ENCODE peak calls at places on chromosomes 3 and 15, in four cellular contexts. One of them, this sample, is unnamed.

GRCh38 chr3:46095307-46095706 is 68.0 kb upstream of the XCR1 start:
- DNase-seq in GM12878: peak
- DNase-seq in HL-60: peak
- DNase-seq in K562: no peak
- DNase-seq in this sample: no peak

GRCh38 chr15:63544253-63545026 is 40.0 kb downstream of the USP3 start:
- DNase-seq in HL-60: peak
- DNase-seq in K562: no peak
- DNase-seq in GM12878: no peak
- DNase-seq in this sample: no peak

GRCh38 chr15:63370764-63371163 is 10.9 kb downstream of the CA12 start:
- DNase-seq in K562: no peak
- DNase-seq in HL-60: no peak
- DNase-seq in GM12878: no peak
- DNase-seq in this sample: no peak

GRCh38 chr3:193563429-193563828 is 8.7 kb upstream of the ATP13A4 start:
- DNase-seq in GM12878: no peak
- DNase-seq in HL-60: no peak
- DNase-seq in K562: no peak
- DNase-seq in this sample: no peak

GRCh38 chr3:55662683-55663082 is 175.6 kb upstream of the WNT5A start:
- DNase-seq in K562: no peak
- DNase-seq in GM12878: no peak
- DNase-seq in HL-60: no peak
- DNase-seq in this sample: no peak

GRCh38 chr15:43133429-43134156 is at the start of gene TMEM62:
- DNase-seq in HL-60: peak
- DNase-seq in K562: peak
- DNase-seq in GM12878: peak
- DNase-seq in this sample: peak

GRCh38 chr15:55277715-55278114 is 11.9 kb downstream of the RAB27A start:
- DNase-seq in HL-60: no peak
- DNase-seq in K562: no peak
- DNase-seq in GM12878: no peak
- DNase-seq in this sample: no peak

GRCh38 chr3:161372321-161373260 is 1.3 kb upstream of the SPTSSB start:
- DNase-seq in GM12878: no peak
- DNase-seq in HL-60: no peak
- DNase-seq in K562: no peak
- DNase-seq in this sample: peak

GRCh38 chr3:166455724-166456123 is 618.5 kb upstream of the BCHE start:
- DNase-seq in GM12878: no peak
- DNase-seq in K562: no peak
- DNase-seq in HL-60: no peak
- DNase-seq in this sample: no peak

GRCh38 chr3:194204036-194204792 is 68.3 kb downstream of the HES1 start:
- DNase-seq in K562: no peak
- DNase-seq in GM12878: no peak
- DNase-seq in HL-60: no peak
- DNase-seq in this sample: peak

GRCh38 chr15:49415638-49416037 is 7.4 kb upstream of the FGF7 start:
- DNase-seq in K562: no peak
- DNase-seq in HL-60: no peak
- DNase-seq in GM12878: no peak
- DNase-seq in this sample: no peak

GRCh38 chr3:49718419-49719213 is 868 bp downstream of the AMIGO3 start:
- DNase-seq in K562: no peak
- DNase-seq in GM12878: no peak
- DNase-seq in HL-60: no peak
- DNase-seq in this sample: no peak

GRCh38 chr3:127043041-127043641 is 60.2 kb downstream of the PLXNA1 start:
- DNase-seq in K562: no peak
- DNase-seq in GM12878: no peak
- DNase-seq in HL-60: no peak
- DNase-seq in this sample: no peak

GRCh38 chr3:129112308-129113052 is 9.1 kb downstream of the RAB43 start:
- DNase-seq in K562: no peak
- DNase-seq in GM12878: no peak
- DNase-seq in HL-60: peak
- DNase-seq in this sample: no peak

GRCh38 chr3:38834110-38834509 is 18.1 kb upstream of the SCN10A start:
- DNase-seq in HL-60: peak
- DNase-seq in K562: peak
- DNase-seq in GM12878: no peak
- DNase-seq in this sample: no peak

GRCh38 chr15:22884344-22884743 is 45.9 kb downstream of the NIPA2 start:
- DNase-seq in GM12878: no peak
- DNase-seq in K562: no peak
- DNase-seq in HL-60: no peak
- DNase-seq in this sample: no peak

GRCh38 chr3:11452988-11453847 is 181.0 kb downstream of the ATG7 start:
- DNase-seq in K562: no peak
- DNase-seq in GM12878: no peak
- DNase-seq in HL-60: no peak
- DNase-seq in this sample: no peak

GRCh38 chr3:126135056-126135397 is 45.4 kb downstream of the ALDH1L1 start:
- DNase-seq in GM12878: no peak
- DNase-seq in HL-60: no peak
- DNase-seq in K562: no peak
- DNase-seq in this sample: no peak

GRCh38 chr3:187616307-187616939 is 53.8 kb downstream of the SST start:
- DNase-seq in HL-60: peak
- DNase-seq in K562: peak
- DNase-seq in GM12878: no peak
- DNase-seq in this sample: peak

GRCh38 chr3:173008978-173009377 is 132.1 kb downstream of the SPATA16 start:
- DNase-seq in HL-60: no peak
- DNase-seq in K562: no peak
- DNase-seq in GM12878: no peak
- DNase-seq in this sample: no peak

GRCh38 chr3:187678869-187679268 is 8.7 kb upstream of the SST start:
- DNase-seq in K562: peak
- DNase-seq in HL-60: peak
- DNase-seq in GM12878: no peak
- DNase-seq in this sample: no peak

GRCh38 chr3:126816956-126817777 is 113.1 kb downstream of the CHCHD6 start:
- DNase-seq in K562: no peak
- DNase-seq in HL-60: no peak
- DNase-seq in GM12878: no peak
- DNase-seq in this sample: no peak

GRCh38 chr15:72554471-72555425 is 80.6 kb downstream of the ARIH1 start:
- DNase-seq in GM12878: no peak
- DNase-seq in K562: no peak
- DNase-seq in HL-60: no peak
- DNase-seq in this sample: no peak

GRCh38 chr3:69647710-69648109 is 91.6 kb upstream of the MITF start:
- DNase-seq in GM12878: no peak
- DNase-seq in HL-60: peak
- DNase-seq in K562: no peak
- DNase-seq in this sample: no peak

GRCh38 chr3:25035511-25035910 is 392.6 kb upstream of the RARB start:
- DNase-seq in GM12878: no peak
- DNase-seq in HL-60: no peak
- DNase-seq in K562: no peak
- DNase-seq in this sample: no peak

GRCh38 chr15:83378921-83379561 is 68.1 kb upstream of the SH3GL3 start:
- DNase-seq in GM12878: no peak
- DNase-seq in HL-60: no peak
- DNase-seq in K562: no peak
- DNase-seq in this sample: no peak

GRCh38 chr3:31224936-31225335 is 307.8 kb upstream of the STT3B start:
- DNase-seq in K562: no peak
- DNase-seq in HL-60: no peak
- DNase-seq in GM12878: no peak
- DNase-seq in this sample: no peak

GRCh38 chr3:87136066-87136596 is 91.0 kb upstream of the CHMP2B start:
- DNase-seq in HL-60: peak
- DNase-seq in K562: no peak
- DNase-seq in GM12878: no peak
- DNase-seq in this sample: no peak

GRCh38 chr3:191702121-191702520 is 241.2 kb downstream of the PYDC2 start:
- DNase-seq in HL-60: no peak
- DNase-seq in K562: no peak
- DNase-seq in GM12878: no peak
- DNase-seq in this sample: no peak
- TF ChIP-seq SPI1 in HL-60: no peak
- TF ChIP-seq SPI1 in K562: no peak
- TF ChIP-seq SPI1 in GM12878: no peak
- TF ChIP-seq SPI1 in this sample: no peak

GRCh38 chr3:160170409-160171370 is 54.5 kb upstream of the C3orf80 start:
- DNase-seq in K562: no peak
- DNase-seq in HL-60: no peak
- DNase-seq in GM12878: no peak
- DNase-seq in this sample: no peak

GRCh38 chr3:160163259-160163878 is 61.9 kb upstream of the C3orf80 start:
- DNase-seq in HL-60: no peak
- DNase-seq in K562: no peak
- DNase-seq in GM12878: no peak
- DNase-seq in this sample: no peak

GRCh38 chr3:160168290-160168689 is 56.9 kb upstream of the C3orf80 start:
- DNase-seq in K562: no peak
- DNase-seq in HL-60: no peak
- DNase-seq in GM12878: no peak
- DNase-seq in this sample: no peak

GRCh38 chr3:160174621-160175020 is 50.6 kb upstream of the C3orf80 start:
- DNase-seq in K562: no peak
- DNase-seq in HL-60: no peak
- DNase-seq in GM12878: no peak
- DNase-seq in this sample: no peak

DNA sequence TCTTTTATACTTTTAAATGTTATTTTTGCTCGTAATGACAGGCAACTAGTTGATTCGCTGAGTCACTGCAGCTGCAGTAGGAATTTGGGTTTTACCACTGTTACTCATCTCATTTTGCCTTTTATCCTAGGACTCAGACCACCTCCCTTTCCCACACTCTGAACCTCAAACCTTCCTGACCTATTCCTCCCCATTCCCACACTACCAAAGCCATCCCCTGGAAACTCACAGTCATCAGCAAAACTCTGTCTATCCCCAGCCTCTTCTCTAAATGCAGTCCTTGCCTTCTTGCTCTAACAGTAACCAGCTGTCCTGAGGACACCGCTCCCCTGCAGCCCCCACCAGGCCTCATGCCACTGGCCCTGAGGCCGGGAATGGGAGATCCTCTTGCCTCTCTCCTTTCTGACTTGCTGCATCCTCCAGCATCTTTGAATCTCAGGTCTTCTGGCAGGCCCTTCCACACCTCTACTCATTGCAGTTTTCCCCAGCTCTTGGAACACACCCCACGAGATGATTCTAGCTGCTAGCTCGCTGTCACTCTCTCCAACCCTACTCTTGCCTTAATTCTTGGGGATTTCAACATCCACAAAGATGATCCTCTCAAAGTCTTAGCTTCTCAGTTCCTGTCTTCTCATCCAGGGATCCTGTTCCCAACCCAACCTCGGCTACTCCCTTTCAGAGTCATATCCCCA is 55.9 kb upstream of the C3orf80 start:
- DNase-seq in K562: no peak
- DNase-seq in GM12878: no peak
- DNase-seq in HL-60: no peak
- DNase-seq in this sample: no peak
- TF ChIP-seq SPI1 in K562: no peak
- TF ChIP-seq SPI1 in GM12878: no peak
- TF ChIP-seq SPI1 in HL-60: no peak
- TF ChIP-seq SPI1 in this sample: no peak

DNA sequence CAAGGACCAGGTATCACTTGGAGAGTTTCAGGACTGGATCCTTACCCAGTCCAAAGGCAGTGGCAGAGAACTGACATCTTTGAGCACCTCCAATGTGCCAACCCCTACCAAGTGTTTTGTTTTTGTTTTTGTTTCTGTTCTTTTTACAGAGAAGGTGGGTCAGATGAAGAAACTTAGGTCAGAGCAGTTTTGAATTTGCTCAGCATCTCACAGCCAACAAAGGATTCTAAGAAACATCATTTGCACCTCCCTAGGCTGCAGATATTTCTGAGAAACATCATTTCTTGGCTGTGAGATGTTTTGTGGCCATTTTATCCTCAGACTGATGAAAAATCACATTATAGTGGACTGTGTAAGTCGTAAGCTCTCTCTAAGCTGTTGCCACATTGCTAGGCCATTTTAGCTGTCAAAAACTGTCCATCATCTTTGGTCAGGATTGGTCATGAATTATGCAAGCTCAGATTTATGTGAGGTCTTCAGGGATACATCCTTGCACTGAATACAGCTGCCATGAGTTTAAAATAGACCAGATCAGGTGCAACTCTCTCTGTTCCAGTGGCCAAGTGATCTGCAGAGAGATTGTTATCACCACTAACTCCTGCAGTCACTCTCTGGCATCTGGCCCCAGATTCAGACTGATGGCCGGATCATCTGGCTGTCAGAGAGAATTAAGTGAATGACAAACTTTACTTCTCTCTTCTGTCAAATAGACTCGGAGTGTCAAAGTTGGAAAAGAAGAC is 341.5 kb downstream of the EPHB1 start:
- DNase-seq in K562: no peak
- DNase-seq in HL-60: no peak
- DNase-seq in GM12878: peak
- DNase-seq in this sample: no peak
- TF ChIP-seq SPI1 in K562: no peak
- TF ChIP-seq SPI1 in HL-60: no peak
- TF ChIP-seq SPI1 in GM12878: no peak
- TF ChIP-seq SPI1 in this sample: no peak

DNA sequence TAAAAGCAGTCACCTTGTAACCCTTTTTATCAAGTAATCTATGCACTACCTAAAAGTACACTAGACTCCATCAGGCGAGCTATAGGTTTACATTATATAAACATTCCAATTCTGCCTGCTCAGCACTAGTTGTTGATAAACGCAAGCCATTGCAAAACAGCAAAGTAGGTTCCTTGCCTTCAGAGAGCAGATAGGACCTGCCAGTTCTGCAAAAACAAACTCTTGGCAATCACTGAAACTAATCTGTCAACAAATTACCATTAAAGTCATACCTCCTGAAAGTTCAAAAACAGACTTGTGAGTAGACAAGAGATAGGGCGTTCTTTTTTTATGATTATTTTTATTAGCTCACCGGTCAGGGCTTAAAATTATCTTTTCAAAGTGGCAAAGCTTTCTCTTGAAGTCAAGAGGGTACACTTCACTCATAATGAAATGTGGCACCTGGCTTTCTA is 392.5 kb downstream of the FOXP1 start:
- DNase-seq in HL-60: no peak
- DNase-seq in K562: no peak
- DNase-seq in GM12878: no peak
- DNase-seq in this sample: no peak
- TF ChIP-seq SPI1 in HL-60: no peak
- TF ChIP-seq SPI1 in K562: no peak
- TF ChIP-seq SPI1 in GM12878: no peak
- TF ChIP-seq SPI1 in this sample: no peak